ENCODE peak calls at places on chromosomes 7 and 10, in six cellular contexts. B, P, O, Y, K and Q are unnamed samples.

GRCh38 chr10:5284311-5285057 is 80.3 kb upstream of the UCN3 start:
- DNase-seq in B (no peak), P (no peak), O (no peak), Y (no peak), K (peak), Q (peak)

GRCh38 chr7:42493436-42494198 is 256.6 kb upstream of the GLI3 start:
- DNase-seq in B (peak), P (peak), O (no peak), Y (no peak), K (peak), Q (no peak)

GRCh38 chr7:67343566-67343965 is 346.9 kb downstream of the TYW1 start:
- DNase-seq in B (peak), P (no peak), O (no peak), Y (no peak), K (no peak), Q (no peak)

GRCh38 chr10:21894648-21895342 is 108.7 kb downstream of the DNAJC1 start:
- DNase-seq in B (no peak), P (no peak), O (no peak), Y (no peak), K (no peak), Q (no peak)

GRCh38 chr10:127145173-127145572 is 51.2 kb downstream of the INSYN2A start:
- DNase-seq in B (no peak), P (no peak), O (no peak), Y (no peak), K (no peak), Q (no peak)

GRCh38 chr7:3239291-3239691 is 61.8 kb upstream of the SDK1 start:
- DNase-seq in B (no peak), P (no peak), O (no peak), Y (no peak), K (no peak), Q (no peak)

GRCh38 chr10:22597142-22597541 is 117.2 kb downstream of the PIP4K2A start:
- DNase-seq in B (no peak), P (no peak), O (peak), Y (no peak), K (no peak), Q (no peak)

GRCh38 chr10:33248638-33249037 is 85.8 kb downstream of the NRP1 start:
- DNase-seq in B (no peak), P (no peak), O (no peak), Y (no peak), K (no peak), Q (peak)

GRCh38 chr10:47062801-47063200 is 151.6 kb downstream of the PTPN20 start:
- DNase-seq in B (no peak), P (no peak), O (no peak), Y (no peak), K (no peak), Q (no peak)

GRCh38 chr7:116528008-116528789 is 3.4 kb downstream of the CAV1 start:
- DNase-seq in B (peak), P (no peak), O (no peak), Y (no peak), K (no peak), Q (no peak)

GRCh38 chr10:101834341-101834740 is 9.3 kb downstream of the KCNIP2 start:
- DNase-seq in B (no peak), P (no peak), O (no peak), Y (no peak), K (peak), Q (peak)

GRCh38 chr7:132321387-132321786 is 254.9 kb downstream of the PLXNA4 start:
- DNase-seq in B (peak), P (no peak), O (no peak), Y (no peak), K (no peak), Q (no peak)

GRCh38 chr10:85407093-85407492 is 959.5 kb downstream of the GRID1 start:
- DNase-seq in B (no peak), P (no peak), O (no peak), Y (no peak), K (peak), Q (no peak)

GRCh38 chr7:81415181-81415580 is 354.7 kb downstream of the HGF start:
- DNase-seq in B (no peak), P (no peak), O (no peak), Y (no peak), K (no peak), Q (no peak)

GRCh38 chr7:126840869-126841268 is 411.9 kb downstream of the GRM8 start:
- DNase-seq in B (peak), P (no peak), O (no peak), Y (no peak), K (no peak), Q (no peak)

GRCh38 chr10:97549587-97550322 is 22.8 kb upstream of the ANKRD2 start:
- DNase-seq in B (peak), P (no peak), O (no peak), Y (peak), K (no peak), Q (no peak)

GRCh38 chr7:45885264-45885882 is 2.9 kb upstream of the IGFBP1 start:
- DNase-seq in B (no peak), P (no peak), O (no peak), Y (peak), K (no peak), Q (no peak)

GRCh38 chr10:75375828-75376227 is 25.7 kb downstream of the ZNF503 start:
- DNase-seq in B (no peak), P (no peak), O (peak), Y (no peak), K (no peak), Q (peak)

GRCh38 chr10:72328829-72329204 is 25.9 kb downstream of the DNAJB12 start:
- DNase-seq in B (no peak), P (no peak), O (no peak), Y (no peak), K (no peak), Q (peak)

GRCh38 chr7:24290004-24290641 is 6.1 kb downstream of the NPY start:
- DNase-seq in B (peak), P (peak), O (peak), Y (peak), K (peak), Q (peak)

GRCh38 chr7:93559624-93560491 is 14.7 kb downstream of the CALCR start:
- DNase-seq in B (no peak), P (no peak), O (no peak), Y (no peak), K (no peak), Q (no peak)

GRCh38 chr10:6120691-6121090 is 31.9 kb downstream of the RBM17 start:
- DNase-seq in B (no peak), P (no peak), O (no peak), Y (no peak), K (no peak), Q (no peak)

GRCh38 chr10:43042503-43043341 is 34.1 kb upstream of the RET start:
- DNase-seq in B (peak), P (peak), O (no peak), Y (no peak), K (no peak), Q (no peak)

GRCh38 chr7:105583061-105583460 is 1.8 kb upstream of the EFCAB10 start:
- DNase-seq in B (no peak), P (no peak), O (no peak), Y (no peak), K (no peak), Q (no peak)

GRCh38 chr7:48168159-48168558 is 3.1 kb upstream of the ABCA13 start:
- DNase-seq in B (no peak), P (no peak), O (no peak), Y (no peak), K (no peak), Q (no peak)

GRCh38 chr10:122116331-122116730 is 127.4 kb downstream of the TACC2 start:
- DNase-seq in B (no peak), P (no peak), O (no peak), Y (peak), K (no peak), Q (no peak)

GRCh38 chr10:101136007-101136707 is 5.1 kb downstream of the TLX1 start:
- DNase-seq in B (peak), P (no peak), O (no peak), Y (no peak), K (peak), Q (no peak)

DNA sequence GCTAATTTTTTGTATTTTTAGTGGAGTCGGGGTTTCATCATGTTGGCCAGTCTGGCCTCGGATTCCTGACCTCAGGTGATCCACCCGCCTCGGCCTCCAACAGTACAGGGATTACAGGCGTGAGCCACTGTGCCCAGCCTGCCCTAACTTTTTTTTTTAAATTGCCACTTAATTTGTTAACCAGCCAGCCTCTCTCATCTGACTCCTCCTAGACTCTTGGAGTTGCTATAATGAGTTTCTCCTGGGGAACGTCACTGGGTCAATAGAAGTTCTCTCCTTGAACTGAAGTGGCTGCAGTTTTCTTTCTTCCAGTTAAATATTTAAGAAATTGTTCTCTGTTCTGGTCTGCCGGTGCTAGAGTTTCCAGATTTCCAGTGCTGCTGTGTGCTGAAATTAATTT is 27.7 kb downstream of the NEUROD6 start:
- DNase-seq in B (no peak), P (no peak), O (no peak), Y (no peak), K (no peak), Q (no peak)
- TF ChIP-seq GABPA in B (no peak), P (no peak), O (no peak), Y (no peak), K (no peak), Q (no peak)

GRCh38 chr10:69484736-69485135 is 33.5 kb downstream of the TSPAN15 start:
- DNase-seq in B (no peak), P (no peak), O (no peak), Y (no peak), K (no peak), Q (no peak)
- TF ChIP-seq GABPA in B (no peak), P (no peak), O (no peak), Y (no peak), K (no peak), Q (no peak)

GRCh38 chr10:112296908-112297331 is 13.7 kb downstream of the TECTB start:
- DNase-seq in B (peak), P (no peak), O (no peak), Y (peak), K (no peak), Q (no peak)

GRCh38 chr10:112298581-112298980 is 15.4 kb downstream of the TECTB start:
- DNase-seq in B (no peak), P (no peak), O (no peak), Y (no peak), K (no peak), Q (no peak)

GRCh38 chr10:112294169-112294568 is 11.0 kb downstream of the TECTB start:
- DNase-seq in B (no peak), P (no peak), O (no peak), Y (no peak), K (no peak), Q (no peak)

GRCh38 chr10:112299456-112299855 is 16.3 kb downstream of the TECTB start:
- DNase-seq in B (no peak), P (no peak), O (no peak), Y (no peak), K (no peak), Q (no peak)

DNA sequence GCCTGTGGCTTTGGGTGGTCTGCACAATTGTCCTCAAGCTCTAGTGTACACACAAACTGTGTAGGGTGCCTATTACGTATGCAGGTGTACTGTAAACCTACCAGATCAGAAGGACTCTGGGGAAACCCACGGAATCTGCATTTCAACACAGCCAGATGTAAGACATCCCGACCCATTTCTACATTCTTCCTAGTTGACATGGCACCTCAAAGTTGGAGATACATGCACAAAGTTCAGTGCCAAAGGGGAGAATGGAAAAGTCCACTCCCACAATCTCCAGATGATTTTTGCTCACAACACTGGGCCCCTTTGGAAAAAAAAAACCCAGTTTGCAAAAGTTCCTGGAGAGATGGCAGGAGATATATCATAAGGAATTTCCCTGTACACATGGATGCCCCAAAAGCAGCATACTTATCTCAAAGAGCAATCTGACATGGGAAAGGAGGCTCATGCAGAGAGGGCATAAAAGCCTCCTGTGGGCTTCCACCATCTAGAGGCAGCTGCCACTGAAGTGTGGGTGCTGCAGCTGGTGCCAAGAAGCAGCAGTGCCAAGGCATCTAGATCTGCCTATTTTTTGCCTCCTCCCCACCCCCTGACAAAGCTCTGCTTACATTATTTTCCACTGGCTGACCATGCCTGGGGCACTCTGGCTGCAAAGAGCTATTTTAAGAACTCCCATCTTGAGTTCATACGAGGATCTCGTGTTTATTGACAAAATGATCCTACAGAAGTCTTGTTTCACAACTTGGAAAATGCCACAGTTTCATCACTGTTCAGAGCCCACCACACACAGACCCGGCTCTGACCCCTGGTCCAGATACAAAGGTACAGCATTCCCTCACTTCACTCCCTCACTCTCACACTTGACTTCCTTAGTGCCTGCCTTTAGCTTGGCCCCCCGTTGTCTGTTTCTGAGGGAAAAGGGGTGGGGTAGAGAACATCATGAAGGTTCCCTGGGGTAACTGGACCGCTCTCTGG is 12.9 kb downstream of the TECTB start:
- DNase-seq in B (peak), P (no peak), O (no peak), Y (peak), K (no peak), Q (no peak)
- TF ChIP-seq GABPA in B (no peak), P (no peak), O (no peak), Y (no peak), K (no peak), Q (no peak)

GRCh38 chr7:88344271-88344670 is 37.6 kb upstream of the STEAP4 start:
- DNase-seq in B (no peak), P (no peak), O (no peak), Y (no peak), K (no peak), Q (no peak)

GRCh38 chr7:88347098-88347497 is 40.4 kb upstream of the STEAP4 start:
- DNase-seq in B (no peak), P (no peak), O (no peak), Y (no peak), K (no peak), Q (no peak)

GRCh38 chr7:88350118-88350517 is 43.4 kb upstream of the STEAP4 start:
- DNase-seq in B (no peak), P (no peak), O (no peak), Y (no peak), K (no peak), Q (no peak)

GRCh38 chr7:88346357-88346756 is 39.7 kb upstream of the STEAP4 start:
- DNase-seq in B (no peak), P (no peak), O (no peak), Y (no peak), K (no peak), Q (no peak)

GRCh38 chr7:88344956-88345832 is 38.5 kb upstream of the STEAP4 start:
- DNase-seq in B (peak), P (peak), O (no peak), Y (peak), K (peak), Q (peak)
- TF ChIP-seq GABPA in B (no peak), P (no peak), O (no peak), Y (no peak), K (no peak), Q (no peak)

GRCh38 chr7:159213253-159213652 is 68.6 kb upstream of the VIPR2 start:
- DNase-seq in B (no peak), P (peak), O (no peak), Y (no peak), K (no peak), Q (no peak)
- TF ChIP-seq GABPA in B (no peak), P (no peak), O (no peak), Y (no peak), K (no peak), Q (no peak)

GRCh38 chr10:60448246-60448645 is 58.6 kb upstream of the ANK3 start:
- DNase-seq in B (no peak), P (no peak), O (no peak), Y (no peak), K (no peak), Q (no peak)

GRCh38 chr10:60444494-60445064 is 54.9 kb upstream of the ANK3 start:
- DNase-seq in B (no peak), P (no peak), O (no peak), Y (peak), K (no peak), Q (no peak)

GRCh38 chr10:60450291-60450690 is 60.6 kb upstream of the ANK3 start:
- DNase-seq in B (no peak), P (no peak), O (no peak), Y (no peak), K (no peak), Q (no peak)

GRCh38 chr10:60446855-60447254 is 57.2 kb upstream of the ANK3 start:
- DNase-seq in B (no peak), P (no peak), O (no peak), Y (no peak), K (no peak), Q (no peak)

DNA sequence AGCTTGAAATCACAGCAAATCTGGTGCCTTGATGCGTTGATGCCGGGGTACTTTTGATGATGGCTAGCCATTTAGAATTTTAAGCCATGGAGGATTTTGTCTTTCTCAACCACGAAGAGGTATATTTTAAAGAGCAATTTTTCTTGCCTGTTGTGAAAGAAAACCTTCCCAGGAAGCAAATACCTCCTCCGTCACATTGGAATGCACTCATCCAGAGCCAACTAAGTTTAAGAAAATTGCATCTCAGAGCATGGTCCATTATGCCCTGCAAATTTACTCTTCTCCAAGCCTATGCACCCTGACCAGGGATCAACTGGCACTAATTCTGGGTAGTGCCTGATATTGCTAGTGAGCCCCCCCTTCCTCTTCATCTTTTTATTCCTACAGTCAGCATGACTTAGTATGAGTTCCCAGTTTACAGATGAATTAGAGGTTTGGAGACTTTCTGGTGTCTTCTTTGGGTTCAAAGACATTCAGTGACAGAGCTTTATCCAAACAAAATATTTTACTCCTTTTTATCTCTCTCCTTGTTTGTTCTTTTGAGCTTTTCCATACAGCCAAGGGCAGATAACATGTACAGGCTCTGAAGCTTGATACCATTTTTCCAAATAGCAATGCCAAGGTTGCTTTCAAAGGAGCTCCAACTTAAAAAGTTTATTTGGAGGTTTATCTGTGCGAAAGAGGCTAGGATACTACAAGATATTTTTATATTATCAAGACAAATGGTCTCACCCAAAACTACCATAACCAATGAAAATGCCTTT is 56.6 kb upstream of the ANK3 start:
- DNase-seq in B (no peak), P (no peak), O (no peak), Y (no peak), K (no peak), Q (no peak)
- TF ChIP-seq GABPA in B (no peak), P (no peak), O (no peak), Y (no peak), K (no peak), Q (no peak)